ENCODE peak calls at places on chromosome 6, in eight cellular contexts. M is fibroblast of the aortic adventitia, H is mammary epithelial cell, W is adrenal gland, B is kidney, T is HFF-Myc, S is AG09309, C is aorta. L is an unnamed sample.

GRCh38 chr6:144581807-144582537 is 296.8 kb downstream of the UTRN start:
- DNase-seq in S (no peak), M (peak; percentile 43), C (no peak), T (no peak), W (no peak), H (no peak), B (no peak), L (no peak)

GRCh38 chr6:132712366-132712765 is 1.5 kb downstream of the VNN1 start:
- DNase-seq in S (no peak), H (peak; percentile 45), W (peak; percentile 22), M (no peak), B (no peak), C (no peak), T (no peak), L (no peak)

GRCh38 chr6:90286884-90287488 is 9.7 kb downstream of the BACH2 start:
- DNase-seq in T (no peak), C (no peak), B (no peak), W (no peak), H (peak; percentile 48), M (peak; percentile 27), S (no peak), L (peak; percentile 24)

GRCh38 chr6:48036316-48036715 is 74.7 kb downstream of the PTCHD4 start:
- DNase-seq in H (peak; percentile 84), S (peak; percentile 48), C (no peak), W (no peak), T (peak; percentile 20), M (peak; percentile 67), B (no peak), L (no peak)

GRCh38 chr6:107713214-107713962 is 110.7 kb downstream of the SCML4 start:
- DNase-seq in C (no peak), M (no peak), T (no peak), S (no peak), B (no peak), W (no peak), H (no peak), L (no peak)

GRCh38 chr6:160227769-160228161 is 30.9 kb downstream of the SLC22A2 start:
- DNase-seq in H (no peak), C (no peak), M (no peak), S (no peak), W (no peak), T (no peak), B (no peak), L (no peak)

GRCh38 chr6:61887425-61887824 is 398.6 kb downstream of the KHDRBS2 start:
- DNase-seq in H (no peak), B (no peak), C (no peak), M (no peak), T (no peak), W (no peak), S (no peak), L (no peak)

GRCh38 chr6:84416043-84416657 is 188.7 kb upstream of the CEP162 start:
- DNase-seq in S (no peak), B (no peak), C (no peak), M (peak; percentile 9), H (no peak), T (no peak), W (no peak), L (no peak)

GRCh38 chr6:139236105-139236504 is 55.7 kb downstream of the TXLNB start:
- DNase-seq in T (no peak), M (no peak), C (no peak), H (no peak), W (no peak), S (no peak), B (no peak), L (no peak)

GRCh38 chr6:24430086-24430485 is 27.4 kb downstream of the MRS2 start:
- DNase-seq in M (no peak), W (no peak), C (no peak), H (no peak), B (no peak), S (no peak), T (no peak), L (no peak)

DNA sequence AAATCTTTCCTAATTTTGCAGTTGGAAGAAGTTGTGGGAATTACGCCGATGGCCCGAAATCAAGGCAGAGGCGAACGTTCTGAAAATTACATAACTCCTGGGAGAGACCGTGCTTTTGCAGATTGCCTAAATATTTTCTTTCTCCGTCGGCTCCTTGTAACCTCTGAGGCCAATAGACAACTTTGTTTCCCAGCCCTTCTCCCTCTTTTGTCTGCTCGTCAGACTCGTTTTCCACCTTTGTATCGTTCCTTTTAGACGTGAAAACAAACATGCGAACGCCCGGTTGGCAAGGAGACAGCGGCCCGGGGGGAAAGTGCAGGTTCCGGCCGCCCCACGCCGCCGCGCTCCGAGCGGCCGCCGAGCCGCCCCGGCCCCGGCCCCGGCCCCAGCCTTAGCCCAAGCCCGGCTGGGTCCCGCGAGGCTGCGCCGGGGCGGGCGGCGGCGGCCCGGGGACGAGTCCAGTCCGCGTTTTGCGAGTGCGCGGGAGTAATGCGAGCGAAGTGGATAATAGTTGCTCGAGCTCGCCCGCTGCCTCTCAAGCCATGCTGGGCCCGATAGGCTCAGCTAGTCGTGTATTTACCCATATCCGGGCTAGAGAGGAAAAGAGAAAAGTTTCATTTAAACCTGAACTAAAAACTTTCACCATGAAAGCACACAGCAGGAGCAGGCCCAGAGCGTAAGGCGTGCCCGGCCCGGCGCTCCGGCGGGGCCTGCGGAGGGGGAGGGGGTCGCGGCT is at the start of gene ARID1B:
- DNase-seq in W (peak; percentile 80), B (peak; percentile 94), S (no peak), M (peak; percentile 80), T (no peak), H (peak; percentile 76), C (peak; percentile 94), L (peak; percentile 69)
- H3K4me3 ChIP-seq in W (peak within 1 kb of the TSS; percentile 75), B (peak within 1 kb of the TSS; percentile 81), S (peak within 1 kb of the TSS; percentile 94), M (peak within 1 kb of the TSS; percentile 88), T (peak within 1 kb of the TSS; percentile 92), H (peak within 1 kb of the TSS; percentile 92), C (peak within 1 kb of the TSS; percentile 96), L (peak within 1 kb of the TSS; percentile 63)

GRCh38 chr6:91731939-91732338 is 1145.1 kb upstream of the MAP3K7 start:
- DNase-seq in S (no peak), W (no peak), C (no peak), T (no peak), B (no peak), H (no peak), M (no peak), L (no peak)

GRCh38 chr6:91730710-91731109 is 1143.8 kb upstream of the MAP3K7 start:
- DNase-seq in H (no peak), C (no peak), M (no peak), W (no peak), T (no peak), S (no peak), B (no peak), L (no peak)
- H3K4me3 ChIP-seq in H (no peak overlapping the region), C (no peak overlapping the region), M (no peak overlapping the region), W (no peak overlapping the region), T (no peak overlapping the region), S (no peak overlapping the region), B (no peak overlapping the region), L (no peak overlapping the region)

GRCh38 chr6:123803456-123803861 is 206 bp upstream of the NKAIN2 start:
- DNase-seq in T (no peak), B (no peak), W (no peak), H (no peak), M (no peak), C (no peak), S (no peak), L (no peak)
- H3K4me3 ChIP-seq in T (peak overlapping the region; percentile 29), B (no peak overlapping the region), W (no peak overlapping the region), H (peak overlapping the region; percentile 49), M (peak overlapping the region; percentile 55), C (peak overlapping the region; percentile 0), S (peak overlapping the region; percentile 27), L (peak overlapping the region; percentile 38)

GRCh38 chr6:15264412-15264811 is 18.5 kb downstream of the JARID2 start:
- DNase-seq in C (no peak), W (no peak), H (no peak), M (no peak), S (no peak), T (no peak), B (no peak), L (no peak)

GRCh38 chr6:15266423-15266996 is 20.6 kb downstream of the JARID2 start:
- DNase-seq in M (no peak), C (no peak), B (no peak), T (no peak), W (no peak), H (no peak), S (no peak), L (no peak)

GRCh38 chr6:15264902-15265761 is 19.3 kb downstream of the JARID2 start:
- DNase-seq in M (no peak), C (no peak), W (peak; percentile 61), T (no peak), S (no peak), H (no peak), B (no peak), L (no peak)

GRCh38 chr6:15267221-15267620 is 21.4 kb downstream of the JARID2 start:
- DNase-seq in M (no peak), S (no peak), C (no peak), T (no peak), H (no peak), W (no peak), B (no peak), L (no peak)

GRCh38 chr6:15265787-15266186 is 19.9 kb downstream of the JARID2 start:
- DNase-seq in C (no peak), S (no peak), B (no peak), W (peak; percentile 49), H (no peak), M (no peak), T (no peak), L (no peak)
- H3K4me3 ChIP-seq in C (no peak overlapping the region), S (no peak overlapping the region), B (no peak overlapping the region), W (no peak overlapping the region), H (no peak overlapping the region), M (no peak overlapping the region), T (no peak overlapping the region), L (no peak overlapping the region)

GRCh38 chr6:29887330-29887818 is 55.0 kb upstream of the HLA-A start:
- DNase-seq in C (peak; percentile 83), T (no peak), W (peak; percentile 58), B (peak; percentile 82), S (no peak), H (peak; percentile 55), M (peak; percentile 13), L (no peak)
- H3K4me3 ChIP-seq in C (peak overlapping the region; percentile 72), T (peak overlapping the region; percentile 44), W (no peak overlapping the region), B (peak overlapping the region; percentile 46), S (peak overlapping the region; percentile 46), H (peak overlapping the region; percentile 67), M (peak overlapping the region; percentile 60), L (peak overlapping the region; percentile 70)

GRCh38 chr6:116255246-116255800 is 1.4 kb upstream of the TSPYL4 start:
- DNase-seq in W (peak; percentile 73), M (no peak), H (no peak), S (no peak), T (no peak), B (no peak), C (no peak), L (no peak)
- H3K4me3 ChIP-seq in W (no peak overlapping the region), M (no peak overlapping the region), H (peak overlapping the region; percentile 94), S (no peak overlapping the region), T (peak overlapping the region; percentile 92), B (peak overlapping the region; percentile 3), C (no peak overlapping the region), L (no peak overlapping the region)

DNA sequence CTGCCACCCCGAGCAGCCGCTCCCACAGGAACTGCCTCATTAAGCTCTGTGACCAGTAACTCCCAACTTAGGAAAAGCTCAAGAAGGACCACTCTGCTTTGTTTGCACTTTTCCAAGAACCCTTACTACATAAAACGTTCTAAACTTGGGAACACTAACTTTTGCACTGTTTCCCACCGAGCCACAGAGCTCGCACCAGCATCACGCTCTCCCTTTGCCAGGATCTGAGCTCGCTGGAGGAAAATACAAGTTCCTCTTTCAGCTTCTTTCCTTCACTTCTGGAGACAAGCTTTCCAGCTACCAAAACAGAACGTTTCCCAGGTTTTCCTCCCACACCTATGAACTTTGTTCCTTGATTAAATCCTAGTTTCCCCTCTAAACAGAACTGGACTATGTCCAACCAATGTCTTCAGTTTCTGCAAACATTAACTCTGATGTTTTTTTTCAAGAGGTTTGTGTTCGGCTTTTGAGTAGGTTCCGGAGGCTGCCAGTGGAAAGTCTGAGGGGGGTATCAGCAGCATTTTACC is 135.3 kb downstream of the LY86 start:
- DNase-seq in B (no peak), H (no peak), S (no peak), M (peak; percentile 5), T (no peak), W (no peak), C (no peak), L (no peak)
- H3K4me3 ChIP-seq in B (peak overlapping the region; percentile 51), H (no peak overlapping the region), S (peak overlapping the region; percentile 41), M (no peak overlapping the region), T (no peak overlapping the region), W (no peak overlapping the region), C (no peak overlapping the region), L (no peak overlapping the region)